ENCODE peak calls at places on chromosomes 2 and 18, in five cellular contexts. M is K562, T is HCT116, D is H1, E is HepG2. B is an unnamed sample.

GRCh38 chr2:157857881-157858280 is 18.2 kb downstream of the ACVR1 start:
- DNase-seq in E (no peak), T (no peak), M (no peak), D (no peak), B (no peak)

GRCh38 chr18:9876867-9877654 is 8.7 kb upstream of the TXNDC2 start:
- DNase-seq in T (peak), E (peak), M (peak), D (no peak), B (no peak)

GRCh38 chr2:168403736-168404135 is 52.3 kb upstream of the CERS6 start:
- DNase-seq in M (no peak), T (no peak), E (no peak), D (no peak), B (no peak)

GRCh38 chr2:37370666-37371065 is 26.2 kb downstream of the QPCT start:
- DNase-seq in M (no peak), D (no peak), E (no peak), T (no peak), B (no peak)

GRCh38 chr2:51103205-51103604 is 71.3 kb upstream of the NRXN1 start:
- DNase-seq in M (no peak), D (peak), E (peak), T (peak), B (no peak)

GRCh38 chr18:76491801-76492668 is 3.0 kb downstream of the ZNF516 start:
- DNase-seq in T (no peak), E (no peak), D (peak), M (no peak), B (no peak)

GRCh38 chr2:18284331-18284730 is 276.1 kb downstream of the RDH14 start:
- DNase-seq in D (no peak), M (no peak), E (no peak), T (no peak), B (no peak)

GRCh38 chr18:3453540-3454364 is 3.8 kb downstream of the TGIF1 start:
- DNase-seq in M (no peak), D (no peak), E (peak), T (no peak), B (no peak)

GRCh38 chr2:53424902-53425301 is 342.7 kb upstream of the CHAC2 start:
- DNase-seq in D (no peak), T (no peak), E (no peak), M (no peak), B (peak)

GRCh38 chr2:154264024-154264423 is 392.3 kb downstream of the GALNT13 start:
- DNase-seq in E (no peak), T (peak), M (no peak), D (no peak), B (no peak)

DNA sequence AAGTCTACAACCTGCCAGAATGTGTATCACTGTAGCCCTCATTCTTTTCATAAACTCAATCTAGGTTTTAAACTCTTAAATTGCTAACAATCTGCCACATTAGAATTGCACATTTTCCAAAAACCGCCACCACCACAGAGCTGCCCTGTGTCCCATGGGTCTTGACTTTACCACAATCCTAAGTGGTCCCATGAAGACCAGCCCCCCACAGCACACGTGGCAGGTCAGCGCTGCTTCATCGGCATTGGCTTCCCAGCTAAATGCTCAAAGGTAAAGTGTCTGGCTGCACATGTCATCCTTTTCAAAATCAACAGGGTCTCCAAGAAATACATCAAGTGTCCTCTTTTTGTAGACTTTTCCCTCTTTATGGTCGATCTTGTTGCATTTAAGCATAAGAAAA is 2.4 kb downstream of the TBC1D8 start:
- DNase-seq in D (no peak), T (no peak), M (no peak), E (no peak), B (no peak)
- H3K4me2 ChIP-seq in D (no peak), T (peak), M (no peak), E (peak), B (peak)

GRCh38 chr18:54828986-54829385 is 709 bp downstream of the RAB27B start:
- DNase-seq in E (no peak), M (no peak), D (no peak), T (no peak), B (no peak)

GRCh38 chr18:54829856-54830255 is 1.6 kb downstream of the RAB27B start:
- DNase-seq in D (no peak), M (no peak), E (no peak), T (no peak), B (no peak)

GRCh38 chr18:54825626-54826344 is 2.5 kb upstream of the RAB27B start:
- DNase-seq in M (no peak), D (no peak), T (no peak), E (no peak), B (no peak)

GRCh38 chr18:54830260-54830659 is 2.0 kb downstream of the RAB27B start:
- DNase-seq in M (no peak), D (no peak), T (no peak), E (no peak), B (no peak)

GRCh38 chr18:54828290-54828871 is at the start of gene RAB27B:
- DNase-seq in D (peak), E (peak), T (peak), M (no peak), B (no peak)
- TF ChIP-seq ATF3 in D (no peak), E (no peak), T (no peak), M (no peak), B (no peak)

GRCh38 chr18:27666070-27666469 is 481.0 kb upstream of the CHST9 start:
- DNase-seq in M (no peak), D (no peak), E (no peak), T (no peak), B (no peak)
- H3K4me2 ChIP-seq in M (no peak), D (no peak), E (no peak), T (no peak), B (no peak)

DNA sequence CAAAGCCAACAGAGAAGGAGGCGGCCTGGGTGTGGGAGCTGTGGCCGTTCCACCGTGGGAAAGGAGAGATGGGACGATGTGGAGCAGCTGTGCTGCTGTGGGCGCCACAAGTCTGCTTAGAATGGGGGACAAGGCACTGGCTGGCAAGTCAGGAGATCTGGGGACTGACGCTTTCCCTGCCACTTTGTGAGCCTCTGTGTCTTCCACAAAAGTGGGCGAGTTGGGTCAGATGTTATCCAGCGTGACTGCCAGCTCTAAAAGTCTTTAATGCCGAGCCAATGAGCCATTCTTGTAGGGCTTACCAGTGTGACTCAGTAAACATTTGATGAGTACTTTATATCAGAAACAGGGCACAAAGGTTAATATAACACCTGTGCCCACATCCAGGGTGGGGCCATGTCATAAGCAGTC is 113.6 kb upstream of the MGAT5 start:
- DNase-seq in M (no peak), T (no peak), D (no peak), E (no peak), B (no peak)
- TF ChIP-seq ATF3 in M (no peak), T (no peak), D (no peak), E (no peak), B (no peak)

GRCh38 chr2:100179806-100180205 is 37.4 kb upstream of the AFF3 start:
- DNase-seq in M (no peak), D (no peak), T (no peak), E (no peak), B (no peak)

GRCh38 chr2:100176925-100177324 is 34.5 kb upstream of the AFF3 start:
- DNase-seq in E (no peak), T (no peak), D (no peak), M (no peak), B (no peak)

GRCh38 chr2:100178864-100179263 is 36.5 kb upstream of the AFF3 start:
- DNase-seq in E (no peak), D (no peak), M (no peak), T (no peak), B (no peak)

GRCh38 chr2:100178085-100178788 is 35.8 kb upstream of the AFF3 start:
- DNase-seq in M (peak), E (peak), D (peak), T (peak), B (peak)

DNA sequence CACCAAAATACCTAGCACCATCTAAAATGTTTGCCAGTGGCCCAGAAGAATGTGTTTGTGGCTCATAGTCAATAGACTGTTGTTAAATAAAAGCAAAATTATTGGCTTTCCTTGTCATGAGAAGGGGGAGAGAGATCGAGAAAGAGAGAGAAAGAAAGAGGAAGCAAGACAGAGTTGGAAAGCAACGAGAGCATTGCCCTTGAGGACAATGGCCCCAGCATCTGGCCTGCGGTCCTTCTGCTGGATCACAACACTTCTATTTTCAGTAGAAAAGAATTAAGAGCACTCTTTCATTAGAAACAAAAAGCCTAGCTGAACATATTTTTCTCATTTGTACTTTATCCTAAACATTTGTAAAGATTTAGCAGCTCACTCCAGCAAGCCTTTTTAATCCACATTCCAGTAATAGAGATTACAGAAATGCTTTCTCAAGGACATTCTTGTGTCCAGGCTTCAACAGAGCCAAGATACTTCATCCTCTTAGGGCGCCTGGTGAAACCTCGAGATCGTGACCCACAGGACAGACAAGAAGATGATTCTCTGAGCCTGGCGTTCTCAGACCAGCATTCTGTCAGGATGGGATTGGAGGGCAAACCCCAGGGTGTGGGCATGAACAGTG is 31.6 kb upstream of the AFF3 start:
- DNase-seq in T (no peak), E (no peak), D (no peak), M (no peak), B (no peak)
- H3K4me2 ChIP-seq in T (no peak), E (no peak), D (no peak), M (no peak), B (no peak)

GRCh38 chr2:166388488-166389070 is 12.8 kb upstream of the SCN9A start:
- DNase-seq in D (no peak), T (no peak), E (no peak), M (no peak), B (no peak)
- TF ChIP-seq ATF3 in D (no peak), T (no peak), E (no peak), M (no peak), B (no peak)

GRCh38 chr2:31337197-31337596 is 77.3 kb downstream of the XDH start:
- DNase-seq in E (no peak), T (no peak), D (no peak), M (no peak), B (no peak)
- H3K4me2 ChIP-seq in E (no peak), T (no peak), D (no peak), M (no peak), B (no peak)

B was measured in GM12878.